ENCODE peak calls at places on chromosomes 5 and 9, in eight cellular contexts. M is heart left ventricle; P is pulmonary artery endothelial cell; D is CD4-positive, alpha-beta T cell; S is cardiac fibroblast; H is endothelial cell; I is uterus; V is T-cell. R is an unnamed sample.

GRCh38 chr9:135414293-135414692 is 65.3 kb upstream of the PPP1R26 start:
- DNase-seq in M (peak), S (no peak), H (no peak), I (no peak), V (no peak), D (no peak), P (no peak), R (no peak)

GRCh38 chr9:124821247-124821623 is 32.0 kb upstream of the WDR38 start:
- DNase-seq in D (no peak), I (no peak), S (no peak), M (no peak), V (no peak), P (no peak), H (no peak), R (no peak)

GRCh38 chr9:108682191-108682590 is 173.6 kb downstream of the ACTL7B start:
- DNase-seq in S (no peak), H (no peak), P (no peak), V (no peak), I (no peak), M (no peak), D (no peak), R (no peak)

GRCh38 chr9:126723807-126724172 is 81.0 kb upstream of the ZBTB43 start:
- DNase-seq in S (no peak), I (no peak), H (no peak), D (no peak), P (no peak), V (no peak), M (no peak), R (no peak)

GRCh38 chr9:125361837-125362531 is 100.4 kb downstream of the GAPVD1 start:
- DNase-seq in S (peak), D (no peak), V (no peak), I (no peak), P (no peak), H (peak), M (no peak), R (no peak)

GRCh38 chr9:129317179-129318011 is 139.3 kb upstream of the IER5L start:
- DNase-seq in S (peak), D (no peak), P (no peak), H (no peak), I (peak), V (no peak), M (no peak), R (no peak)

GRCh38 chr9:14340536-14340935 is 26.6 kb upstream of the NFIB start:
- DNase-seq in V (no peak), D (no peak), H (no peak), S (no peak), M (no peak), P (no peak), I (no peak), R (no peak)

GRCh38 chr5:181173420-181174342 is 26.3 kb downstream of the OR2V2 start:
- DNase-seq in H (no peak), S (no peak), I (no peak), V (peak), P (no peak), M (no peak), D (peak), R (peak)

GRCh38 chr9:93911136-93911745 is 43.9 kb downstream of the BARX1 start:
- DNase-seq in V (no peak), D (no peak), H (no peak), S (no peak), M (no peak), P (no peak), I (no peak), R (no peak)

GRCh38 chr5:6729400-6730310 is 16.4 kb downstream of the TENT4A start:
- DNase-seq in M (peak), D (peak), S (no peak), I (no peak), P (no peak), H (no peak), V (peak), R (no peak)

GRCh38 chr5:388266-389196 is 54.4 kb upstream of the EXOC3 start:
- DNase-seq in S (no peak), V (no peak), P (no peak), I (no peak), D (no peak), H (no peak), M (peak), R (no peak)

GRCh38 chr9:30172206-30172605 is 2212.2 kb upstream of the ACO1 start:
- DNase-seq in D (no peak), I (no peak), M (no peak), H (no peak), S (no peak), P (no peak), V (no peak), R (no peak)

GRCh38 chr5:66246621-66247020 is 102.5 kb downstream of the SREK1 start:
- DNase-seq in H (no peak), S (peak), I (no peak), P (no peak), D (no peak), M (no peak), V (no peak), R (no peak)